ENCODE peak calls at places on chromosome 7, in five cellular contexts. Y, I, B, C and P are unnamed samples.

GRCh38 chr7:40644454-40645188 is 509.8 kb downstream of the SUGCT start:
- DNase-seq in B (no peak), Y (no peak), C (no peak), I (no peak), P (no peak)

GRCh38 chr7:33722383-33723096 is 182.8 kb upstream of the BMPER start:
- DNase-seq in C (peak; percentile 91), B (peak; percentile 54), I (no peak), Y (peak; percentile 97), P (peak; percentile 97)

GRCh38 chr7:87202705-87203104 is 16.8 kb downstream of the TMEM243 start:
- DNase-seq in B (no peak), I (no peak), C (no peak), Y (no peak), P (no peak)

GRCh38 chr7:39720586-39720985 is 97.2 kb downstream of the RALA start:
- DNase-seq in B (peak; percentile 94), C (peak; percentile 21), I (no peak), Y (no peak), P (no peak)

GRCh38 chr7:158812684-158813083 is 16.6 kb downstream of the ESYT2 start:
- DNase-seq in Y (no peak), I (no peak), B (no peak), C (no peak), P (no peak)

GRCh38 chr7:128830231-128831177 is at the start of gene FLNC:
- DNase-seq in I (no peak), B (no peak), C (peak; percentile 15), Y (peak; percentile 76), P (peak; percentile 24)

GRCh38 chr7:26085771-26086170 is 66.2 kb upstream of the NFE2L3 start:
- DNase-seq in Y (no peak), B (no peak), I (no peak), C (no peak), P (no peak)

GRCh38 chr7:121285066-121285667 is 43.6 kb upstream of the WNT16 start:
- DNase-seq in I (no peak), B (no peak), C (no peak), Y (no peak), P (no peak)